ENCODE peak calls at places on chromosomes 16 and 17, in five cellular contexts. X, Y, U, D and B are unnamed samples.
A peak's percentile ranks its signal among the peaks of the same experiment; 100 is the strongest.

GRCh38 chr17:64174686-64175456 is 44.9 kb upstream of the ERN1 start:
- DNase-seq in X (no peak), Y (no peak), U (peak; percentile 55), D (no peak), B (no peak)

GRCh38 chr17:59513934-59514841 is 51.2 kb upstream of the DHX40 start:
- DNase-seq in X (peak; percentile 95), Y (peak; percentile 87), U (peak; percentile 65), D (peak; percentile 46), B (peak; percentile 94)

GRCh38 chr16:88440686-88441405 is 12.2 kb upstream of the ZFPM1 start:
- DNase-seq in X (no peak), Y (no peak), U (no peak), D (no peak), B (no peak)

GRCh38 chr16:80144191-80144590 is 396.6 kb upstream of the DYNLRB2 start:
- DNase-seq in X (no peak), Y (no peak), U (peak; percentile 32), D (no peak), B (no peak)

GRCh38 chr16:66524601-66525164 is 25.2 kb downstream of the TK2 start:
- DNase-seq in X (no peak), Y (no peak), U (no peak), D (no peak), B (no peak)

GRCh38 chr17:66506641-66507040 is 204.2 kb downstream of the PRKCA start:
- DNase-seq in X (no peak), Y (no peak), U (no peak), D (no peak), B (no peak)

GRCh38 chr16:85602831-85603755 is 10.0 kb upstream of the GSE1 start:
- DNase-seq in X (peak; percentile 67), Y (no peak), U (no peak), D (no peak), B (peak; percentile 68)

GRCh38 chr17:12522336-12522735 is 143.4 kb upstream of the MYOCD start:
- DNase-seq in X (no peak), Y (no peak), U (no peak), D (no peak), B (no peak)

GRCh38 chr17:58325289-58325726 is 3.3 kb downstream of the TSPOAP1 start:
- DNase-seq in X (no peak), Y (no peak), U (no peak), D (peak; percentile 64), B (no peak)

GRCh38 chr17:42519546-42520444 is 16.2 kb upstream of the NAGLU start:
- DNase-seq in X (no peak), Y (peak; percentile 79), U (peak; percentile 99), D (peak; percentile 36), B (no peak)

GRCh38 chr17:21524211-21524591 is 148.0 kb downstream of the KCNJ12 start:
- DNase-seq in X (no peak), Y (no peak), U (no peak), D (no peak), B (no peak)

GRCh38 chr16:69276143-69277115 is 34.7 kb upstream of the VPS4A start:
- DNase-seq in X (no peak), Y (no peak), U (peak; percentile 99), D (no peak), B (no peak)

GRCh38 chr16:87844374-87844733 is 25.0 kb downstream of the SLC7A5 start:
- DNase-seq in X (no peak), Y (no peak), U (no peak), D (no peak), B (no peak)

GRCh38 chr17:45573915-45574314 is 83.4 kb upstream of the PLEKHM1 start:
- DNase-seq in X (no peak), Y (no peak), U (peak; percentile 27), D (no peak), B (no peak)

GRCh38 chr17:75502746-75503329 is 12.5 kb downstream of the CASKIN2 start:
- DNase-seq in X (no peak), Y (no peak), U (no peak), D (no peak), B (no peak)

GRCh38 chr16:61374071-61374470 is 662.2 kb downstream of the CDH8 start:
- DNase-seq in X (no peak), Y (no peak), U (no peak), D (no peak), B (no peak)

GRCh38 chr16:67883872-67884261 is 818 bp upstream of the NRN1L start:
- DNase-seq in X (peak; percentile 43), Y (peak; percentile 79), U (peak; percentile 61), D (peak; percentile 46), B (no peak)

GRCh38 chr17:5526821-5527598 is 40.6 kb downstream of the MIS12 start:
- DNase-seq in X (no peak), Y (peak; percentile 10), U (peak; percentile 97), D (no peak), B (peak; percentile 21)

GRCh38 chr17:78500806-78501205 is 76.4 kb downstream of the DNAH17 start:
- DNase-seq in X (no peak), Y (no peak), U (no peak), D (no peak), B (no peak)

GRCh38 chr17:14098246-14098645 is 28.9 kb downstream of the COX10 start:
- DNase-seq in X (no peak), Y (no peak), U (no peak), D (no peak), B (no peak)

GRCh38 chr17:16428098-16428882 is 12.9 kb downstream of the TRPV2 start:
- DNase-seq in X (no peak), Y (peak; percentile 71), U (peak; percentile 76), D (no peak), B (no peak)

GRCh38 chr16:83348991-83349390 is 458.8 kb upstream of the HSBP1 start:
- DNase-seq in X (no peak), Y (no peak), U (no peak), D (no peak), B (no peak)

GRCh38 chr17:31690118-31690517 is 168.9 kb downstream of the COPRS start:
- DNase-seq in X (no peak), Y (no peak), U (peak; percentile 21), D (no peak), B (no peak)

GRCh38 chr16:30398660-30399434 is 3.6 kb downstream of the ZNF48 start:
- DNase-seq in X (no peak), Y (no peak), U (no peak), D (no peak), B (no peak)

GRCh38 chr17:13036776-13037175 is 18.9 kb upstream of the ELAC2 start:
- DNase-seq in X (no peak), Y (no peak), U (peak; percentile 20), D (no peak), B (no peak)

GRCh38 chr16:22900863-22901262 is 86.9 kb downstream of the HS3ST2 start:
- DNase-seq in X (no peak), Y (no peak), U (no peak), D (no peak), B (no peak)

GRCh38 chr16:69181-69580 is 3.2 kb downstream of the RHBDF1 start:
- DNase-seq in X (no peak), Y (no peak), U (no peak), D (no peak), B (no peak)

GRCh38 chr17:34817252-34817651 is 144.0 kb downstream of the CCT6B start:
- DNase-seq in X (no peak), Y (no peak), U (no peak), D (no peak), B (no peak)

GRCh38 chr17:539766-540165 is 174.9 kb downstream of the VPS53 start:
- DNase-seq in X (no peak), Y (no peak), U (no peak), D (no peak), B (no peak)

GRCh38 chr17:1074886-1075665 is 78.1 kb downstream of the TIMM22 start:
- DNase-seq in X (no peak), Y (no peak), U (no peak), D (no peak), B (no peak)

GRCh38 chr17:77476498-77476897 is 335.7 kb downstream of the SEC14L1 start:
- DNase-seq in X (no peak), Y (no peak), U (no peak), D (no peak), B (no peak)

GRCh38 chr16:3095869-3096268 is 3.2 kb downstream of the ZSCAN10 start:
- DNase-seq in X (no peak), Y (peak; percentile 46), U (peak; percentile 39), D (no peak), B (no peak)